ENCODE peak calls at places on chromosome 2, in seven cellular contexts. V is AG10803, A is C1 segment of cervical spinal cord, L is occipital lobe, Q is left lung, B is retina, J is hepatocyte. M is an unnamed sample.

GRCh38 chr2:38554973-38555595 is 47.6 kb downstream of the HNRNPLL start:
- DNase-seq in V (peak), A (no peak), L (no peak), Q (no peak), B (no peak), J (no peak), M (no peak)

GRCh38 chr2:309148-309969 is 21.5 kb upstream of the ALKAL2 start:
- DNase-seq in V (no peak), A (no peak), L (no peak), Q (no peak), B (peak), J (no peak), M (no peak)

GRCh38 chr2:177338177-177338721 is 54.3 kb upstream of the AGPS start:
- DNase-seq in V (peak), A (no peak), L (no peak), Q (no peak), B (no peak), J (no peak), M (no peak)

GRCh38 chr2:80365762-80366161 is 61.2 kb upstream of the LRRTM1 start:
- DNase-seq in V (no peak), A (no peak), L (no peak), Q (no peak), B (peak), J (no peak), M (no peak)

GRCh38 chr2:241329669-241330615 is 14.2 kb downstream of the SEPTIN2 start:
- DNase-seq in V (no peak), A (no peak), L (no peak), Q (no peak), B (no peak), J (no peak), M (no peak)

GRCh38 chr2:63438171-63438570 is 150.1 kb downstream of the WDPCP start:
- DNase-seq in V (no peak), A (no peak), L (no peak), Q (no peak), B (no peak), J (no peak), M (no peak)

GRCh38 chr2:164568317-164568716 is 53.0 kb downstream of the GRB14 start:
- DNase-seq in V (no peak), A (no peak), L (no peak), Q (no peak), B (no peak), J (no peak), M (no peak)

GRCh38 chr2:215900203-215900611 is 113.1 kb downstream of the MREG start:
- DNase-seq in V (peak), A (no peak), L (no peak), Q (no peak), B (no peak), J (peak), M (peak)

GRCh38 chr2:227606476-227606875 is 7.8 kb downstream of the SCYGR2 start:
- DNase-seq in V (peak), A (no peak), L (no peak), Q (no peak), B (no peak), J (no peak), M (no peak)

GRCh38 chr2:234136461-234136860 is 86.0 kb downstream of the SPP2 start:
- DNase-seq in V (no peak), A (no peak), L (no peak), Q (no peak), B (no peak), J (peak), M (no peak)

GRCh38 chr2:182318466-182319309 is 108.1 kb downstream of the PDE1A start:
- DNase-seq in V (no peak), A (no peak), L (no peak), Q (no peak), B (no peak), J (no peak), M (no peak)

GRCh38 chr2:96679843-96680242 is 37.3 kb downstream of the FER1L5 start:
- DNase-seq in V (no peak), A (no peak), L (no peak), Q (no peak), B (no peak), J (no peak), M (no peak)

GRCh38 chr2:73239776-73240175 is 5.7 kb downstream of the CCT7 start:
- DNase-seq in V (peak), A (no peak), L (no peak), Q (no peak), B (no peak), J (no peak), M (no peak)

GRCh38 chr2:234468503-234468902 is 28.4 kb downstream of the ARL4C start:
- DNase-seq in V (no peak), A (peak), L (no peak), Q (no peak), B (no peak), J (no peak), M (no peak)

GRCh38 chr2:101608411-101609317 is 88.8 kb upstream of the MAP4K4 start:
- DNase-seq in V (no peak), A (no peak), L (no peak), Q (no peak), B (no peak), J (no peak), M (no peak)

GRCh38 chr2:239910851-239911629 is 114.1 kb downstream of the NDUFA10 start:
- DNase-seq in V (no peak), A (no peak), L (no peak), Q (no peak), B (no peak), J (no peak), M (peak)

GRCh38 chr2:120867290-120868231 is 131.9 kb downstream of the GLI2 start:
- DNase-seq in V (peak), A (peak), L (peak), Q (peak), B (peak), J (peak), M (peak)

GRCh38 chr2:174633621-174633927 is 36.0 kb upstream of the WIPF1 start:
- DNase-seq in V (peak), A (no peak), L (no peak), Q (no peak), B (peak), J (peak), M (no peak)